ENCODE peak calls at places on chromosomes 6 and 20, in seven cellular contexts. One of them, this sample, is unnamed.

GRCh38 chr6:33029297-33030184 is 20.1 kb upstream of the HLA-DOA start:
- DNase-seq in osteocyte: no peak
- DNase-seq in dorsolateral prefrontal cortex: no peak
- DNase-seq in fibroblast of the aortic adventitia: peak
- DNase-seq in GM13977: peak
- DNase-seq in neural crest cell: no peak
- DNase-seq in AG09319: no peak
- DNase-seq in this sample: no peak

GRCh38 chr20:42179768-42180167 is 561.6 kb upstream of the CHD6 start:
- DNase-seq in fibroblast of the aortic adventitia: no peak
- DNase-seq in osteocyte: no peak
- DNase-seq in dorsolateral prefrontal cortex: no peak
- DNase-seq in neural crest cell: peak
- DNase-seq in AG09319: no peak
- DNase-seq in GM13977: no peak
- DNase-seq in this sample: no peak

GRCh38 chr6:11315743-11316437 is 83.4 kb upstream of the NEDD9 start:
- DNase-seq in GM13977: no peak
- DNase-seq in dorsolateral prefrontal cortex: no peak
- DNase-seq in neural crest cell: no peak
- DNase-seq in fibroblast of the aortic adventitia: peak
- DNase-seq in osteocyte: no peak
- DNase-seq in AG09319: peak
- DNase-seq in this sample: no peak

GRCh38 chr20:46399401-46399800 is 7.0 kb downstream of the ELMO2 start:
- DNase-seq in fibroblast of the aortic adventitia: no peak
- DNase-seq in osteocyte: no peak
- DNase-seq in GM13977: no peak
- DNase-seq in dorsolateral prefrontal cortex: no peak
- DNase-seq in neural crest cell: no peak
- DNase-seq in AG09319: no peak
- DNase-seq in this sample: no peak

GRCh38 chr20:49505518-49505917 is 23.1 kb upstream of the KCNB1 start:
- DNase-seq in AG09319: no peak
- DNase-seq in neural crest cell: peak
- DNase-seq in fibroblast of the aortic adventitia: peak
- DNase-seq in dorsolateral prefrontal cortex: peak
- DNase-seq in GM13977: no peak
- DNase-seq in osteocyte: no peak
- DNase-seq in this sample: peak

GRCh38 chr20:45798935-45799642 is 7.3 kb downstream of the DNTTIP1 start:
- DNase-seq in fibroblast of the aortic adventitia: peak
- DNase-seq in GM13977: peak
- DNase-seq in AG09319: no peak
- DNase-seq in osteocyte: no peak
- DNase-seq in neural crest cell: peak
- DNase-seq in dorsolateral prefrontal cortex: peak
- DNase-seq in this sample: peak

GRCh38 chr6:53635322-53635721 is 30.2 kb downstream of the KLHL31 start:
- DNase-seq in fibroblast of the aortic adventitia: peak
- DNase-seq in AG09319: no peak
- DNase-seq in dorsolateral prefrontal cortex: no peak
- DNase-seq in GM13977: no peak
- DNase-seq in osteocyte: no peak
- DNase-seq in neural crest cell: no peak
- DNase-seq in this sample: no peak

GRCh38 chr6:44932651-44933091 is 395.5 kb upstream of the RUNX2 start:
- DNase-seq in fibroblast of the aortic adventitia: no peak
- DNase-seq in osteocyte: no peak
- DNase-seq in neural crest cell: no peak
- DNase-seq in GM13977: no peak
- DNase-seq in dorsolateral prefrontal cortex: no peak
- DNase-seq in AG09319: no peak
- DNase-seq in this sample: no peak

GRCh38 chr6:160260283-160261119 is 1.9 kb upstream of the SLC22A2 start:
- DNase-seq in neural crest cell: no peak
- DNase-seq in AG09319: no peak
- DNase-seq in fibroblast of the aortic adventitia: no peak
- DNase-seq in dorsolateral prefrontal cortex: no peak
- DNase-seq in GM13977: no peak
- DNase-seq in osteocyte: no peak
- DNase-seq in this sample: no peak

GRCh38 chr6:106369739-106370138 is 9.2 kb downstream of the CRYBG1 start:
- DNase-seq in AG09319: no peak
- DNase-seq in fibroblast of the aortic adventitia: no peak
- DNase-seq in osteocyte: no peak
- DNase-seq in dorsolateral prefrontal cortex: no peak
- DNase-seq in neural crest cell: no peak
- DNase-seq in GM13977: no peak
- DNase-seq in this sample: no peak

GRCh38 chr6:33251390-33252012 is 20.2 kb downstream of the VPS52 start:
- DNase-seq in AG09319: no peak
- DNase-seq in dorsolateral prefrontal cortex: no peak
- DNase-seq in osteocyte: no peak
- DNase-seq in fibroblast of the aortic adventitia: no peak
- DNase-seq in neural crest cell: no peak
- DNase-seq in GM13977: no peak
- DNase-seq in this sample: no peak

GRCh38 chr6:143953922-143954321 is 54.1 kb downstream of the PLAGL1 start:
- DNase-seq in neural crest cell: no peak
- DNase-seq in dorsolateral prefrontal cortex: no peak
- DNase-seq in AG09319: no peak
- DNase-seq in osteocyte: no peak
- DNase-seq in GM13977: no peak
- DNase-seq in fibroblast of the aortic adventitia: no peak
- DNase-seq in this sample: no peak
- TF ChIP-seq CTCF in neural crest cell: no peak
- TF ChIP-seq CTCF in dorsolateral prefrontal cortex: no peak
- TF ChIP-seq CTCF in AG09319: no peak
- TF ChIP-seq CTCF in osteocyte: no peak
- TF ChIP-seq CTCF in GM13977: no peak
- TF ChIP-seq CTCF in fibroblast of the aortic adventitia: no peak
- TF ChIP-seq CTCF in this sample: no peak

DNA sequence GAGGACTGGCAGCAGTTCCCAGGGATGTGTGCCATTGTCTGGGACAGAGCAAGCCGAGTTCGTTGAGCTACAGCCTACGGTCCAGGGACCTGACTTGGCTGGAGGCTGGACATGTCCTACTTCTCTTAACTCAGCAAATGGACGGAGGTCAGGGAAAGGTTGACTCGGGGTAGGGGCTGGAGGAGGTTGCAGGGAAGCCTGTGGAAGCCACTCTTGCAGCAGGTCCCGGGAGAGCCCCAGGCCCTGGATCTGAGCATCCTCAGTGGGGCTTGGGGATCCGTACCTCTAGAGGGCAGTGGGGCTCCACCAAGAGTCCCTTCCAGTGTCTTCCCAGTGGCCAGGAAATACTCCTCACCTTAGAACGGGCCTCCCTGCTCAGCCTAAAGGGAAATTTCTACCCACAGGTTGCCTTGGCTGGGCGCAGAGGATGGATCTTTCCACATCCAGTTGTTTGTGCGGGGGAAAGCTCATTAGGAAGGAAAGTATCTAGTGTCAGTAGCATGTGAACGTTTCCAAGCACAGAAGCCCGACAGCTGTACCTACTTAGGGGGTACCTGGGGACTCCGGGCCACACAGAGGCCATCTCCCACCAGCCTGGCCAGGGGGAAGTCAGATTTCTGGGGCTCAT is 170.2 kb downstream of the NFATC2 start:
- DNase-seq in GM13977: peak
- DNase-seq in neural crest cell: peak
- DNase-seq in fibroblast of the aortic adventitia: peak
- DNase-seq in osteocyte: peak
- DNase-seq in dorsolateral prefrontal cortex: peak
- DNase-seq in AG09319: no peak
- DNase-seq in this sample: peak
- TF ChIP-seq CTCF in GM13977: peak
- TF ChIP-seq CTCF in neural crest cell: peak
- TF ChIP-seq CTCF in fibroblast of the aortic adventitia: peak
- TF ChIP-seq CTCF in osteocyte: peak
- TF ChIP-seq CTCF in dorsolateral prefrontal cortex: peak
- TF ChIP-seq CTCF in AG09319: peak
- TF ChIP-seq CTCF in this sample: peak

GRCh38 chr6:80454197-80454596 is 347.7 kb downstream of the BCKDHB start:
- DNase-seq in GM13977: peak
- DNase-seq in osteocyte: no peak
- DNase-seq in neural crest cell: no peak
- DNase-seq in dorsolateral prefrontal cortex: no peak
- DNase-seq in AG09319: peak
- DNase-seq in fibroblast of the aortic adventitia: peak
- DNase-seq in this sample: no peak
- TF ChIP-seq CTCF in GM13977: no peak
- TF ChIP-seq CTCF in osteocyte: no peak
- TF ChIP-seq CTCF in neural crest cell: no peak
- TF ChIP-seq CTCF in dorsolateral prefrontal cortex: no peak
- TF ChIP-seq CTCF in AG09319: no peak
- TF ChIP-seq CTCF in fibroblast of the aortic adventitia: no peak
- TF ChIP-seq CTCF in this sample: no peak

GRCh38 chr20:10910535-10911239 is 236.9 kb upstream of the JAG1 start:
- DNase-seq in neural crest cell: no peak
- DNase-seq in AG09319: no peak
- DNase-seq in GM13977: no peak
- DNase-seq in osteocyte: no peak
- DNase-seq in fibroblast of the aortic adventitia: peak
- DNase-seq in dorsolateral prefrontal cortex: no peak
- DNase-seq in this sample: no peak
- TF ChIP-seq CTCF in neural crest cell: no peak
- TF ChIP-seq CTCF in AG09319: no peak
- TF ChIP-seq CTCF in GM13977: no peak
- TF ChIP-seq CTCF in osteocyte: no peak
- TF ChIP-seq CTCF in fibroblast of the aortic adventitia: peak
- TF ChIP-seq CTCF in dorsolateral prefrontal cortex: no peak
- TF ChIP-seq CTCF in this sample: no peak

DNA sequence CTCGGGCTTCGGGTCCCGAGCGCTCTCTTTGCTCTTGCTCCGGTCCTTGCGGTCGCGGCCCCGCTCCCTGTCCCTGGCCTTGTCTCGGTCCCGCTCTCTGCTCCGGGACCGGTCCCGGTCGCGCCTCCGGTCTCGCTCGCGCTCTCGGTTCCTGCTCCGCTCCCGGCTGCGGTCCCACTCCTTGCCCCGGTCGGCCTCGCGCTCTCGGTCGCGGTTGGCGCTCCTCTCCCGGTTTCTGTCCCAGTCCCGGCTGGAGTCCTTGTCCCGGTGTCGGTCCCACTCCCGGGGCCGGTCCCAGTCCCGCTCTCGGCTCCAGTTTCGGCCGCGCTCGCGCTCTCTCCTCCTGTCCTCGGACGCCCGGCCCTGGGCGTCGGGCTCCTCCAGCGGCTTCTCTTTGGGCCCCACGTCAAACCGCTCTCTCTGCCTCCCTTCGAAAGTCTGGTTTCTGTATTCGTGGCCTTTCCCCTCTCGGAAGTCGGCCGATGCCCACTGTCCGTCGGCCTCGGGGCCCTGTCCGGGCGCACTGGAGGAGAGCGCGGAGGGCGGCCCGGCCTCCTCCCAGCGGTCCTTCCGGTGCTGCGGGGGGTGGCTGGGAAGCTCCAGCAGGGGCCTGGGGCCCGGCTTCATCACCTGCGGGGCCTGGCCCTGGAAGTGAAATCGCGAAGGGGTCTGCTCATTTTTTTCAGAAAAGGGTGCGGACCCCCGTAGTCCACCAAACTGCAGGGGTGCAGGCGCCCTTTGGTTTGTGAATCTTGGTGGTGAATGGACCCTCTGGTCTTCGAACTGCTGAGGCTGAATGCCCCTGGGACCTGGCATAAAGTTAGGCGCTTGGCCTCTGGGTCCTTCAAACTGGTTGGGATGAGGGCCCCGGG is 17.9 kb upstream of the TCFL5 start:
- DNase-seq in AG09319: no peak
- DNase-seq in GM13977: no peak
- DNase-seq in neural crest cell: no peak
- DNase-seq in fibroblast of the aortic adventitia: no peak
- DNase-seq in osteocyte: no peak
- DNase-seq in dorsolateral prefrontal cortex: no peak
- DNase-seq in this sample: no peak
- TF ChIP-seq CTCF in AG09319: no peak
- TF ChIP-seq CTCF in GM13977: no peak
- TF ChIP-seq CTCF in neural crest cell: no peak
- TF ChIP-seq CTCF in fibroblast of the aortic adventitia: no peak
- TF ChIP-seq CTCF in osteocyte: no peak
- TF ChIP-seq CTCF in dorsolateral prefrontal cortex: no peak
- TF ChIP-seq CTCF in this sample: no peak

DNA sequence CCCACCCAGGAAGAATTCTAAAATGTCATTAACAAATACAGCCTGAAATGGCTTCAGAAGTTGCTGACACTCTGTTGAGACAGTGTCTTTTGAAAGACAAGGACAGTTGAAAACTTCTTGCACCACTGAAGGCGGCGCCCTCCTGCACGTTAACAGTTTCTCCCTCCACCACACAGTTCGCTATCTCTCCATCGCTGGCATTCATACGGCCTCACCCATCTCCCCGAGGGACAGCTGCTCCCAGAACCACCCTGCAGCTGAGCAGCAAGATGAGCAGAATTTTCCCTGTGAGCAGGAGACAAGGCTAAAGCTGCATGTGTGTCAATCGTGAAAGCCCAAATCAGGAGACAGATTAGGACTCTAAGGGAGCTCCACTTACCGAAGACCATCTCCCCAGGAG is 113.3 kb downstream of the LY86 start:
- DNase-seq in GM13977: no peak
- DNase-seq in neural crest cell: no peak
- DNase-seq in AG09319: no peak
- DNase-seq in osteocyte: no peak
- DNase-seq in dorsolateral prefrontal cortex: no peak
- DNase-seq in fibroblast of the aortic adventitia: no peak
- DNase-seq in this sample: no peak
- TF ChIP-seq CTCF in GM13977: no peak
- TF ChIP-seq CTCF in neural crest cell: no peak
- TF ChIP-seq CTCF in AG09319: no peak
- TF ChIP-seq CTCF in osteocyte: no peak
- TF ChIP-seq CTCF in dorsolateral prefrontal cortex: no peak
- TF ChIP-seq CTCF in fibroblast of the aortic adventitia: no peak
- TF ChIP-seq CTCF in this sample: no peak

DNA sequence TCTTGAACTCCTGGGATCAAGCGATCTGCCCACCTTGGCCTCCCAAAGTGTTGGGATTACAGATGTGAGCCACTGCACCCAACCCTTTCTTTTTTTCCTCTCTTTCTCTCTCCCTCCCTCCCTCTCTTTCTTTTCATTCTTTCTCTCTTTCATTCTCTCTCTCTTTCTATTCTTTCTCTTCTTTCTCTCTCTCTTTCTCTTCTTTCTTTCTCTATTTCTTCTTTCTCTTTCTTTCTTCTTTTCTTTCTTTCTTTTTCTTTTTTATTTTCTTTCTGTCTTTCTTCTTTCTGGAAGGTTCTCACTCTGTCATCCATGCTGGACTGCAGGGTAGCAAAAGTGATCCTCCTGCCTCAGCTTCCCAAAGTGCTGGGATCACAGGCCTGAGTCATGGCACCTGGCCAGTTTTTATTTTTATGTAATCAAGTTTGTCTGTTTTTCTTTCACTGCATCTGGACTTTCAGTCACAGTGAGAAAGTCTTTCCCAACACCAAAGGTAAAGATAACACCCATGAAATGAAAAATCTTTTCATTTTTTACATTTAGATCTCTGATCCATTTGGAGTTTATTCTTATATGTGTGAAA is 20.2 kb upstream of the BCLAF1 start:
- DNase-seq in neural crest cell: no peak
- DNase-seq in AG09319: no peak
- DNase-seq in GM13977: no peak
- DNase-seq in fibroblast of the aortic adventitia: no peak
- DNase-seq in osteocyte: no peak
- DNase-seq in dorsolateral prefrontal cortex: no peak
- DNase-seq in this sample: no peak
- TF ChIP-seq CTCF in neural crest cell: no peak
- TF ChIP-seq CTCF in AG09319: no peak
- TF ChIP-seq CTCF in GM13977: no peak
- TF ChIP-seq CTCF in fibroblast of the aortic adventitia: no peak
- TF ChIP-seq CTCF in osteocyte: no peak
- TF ChIP-seq CTCF in dorsolateral prefrontal cortex: no peak
- TF ChIP-seq CTCF in this sample: no peak